ENCODE peak calls at places on chromosome 18, in ten cellular contexts. G is activated CD4-positive, CD25-positive, alpha-beta regulatory T cell; Y is activated T-cell treated with anti-CD3 and anti-CD28 coated beads for 48 hours; V is ovary; B is occipital lobe; H is neural crest cell; N is iPS-NIHi11; U is pancreas; L is GM20000; R is left cardiac atrium. P is an unnamed sample.

GRCh38 chr18:11923454-11923853 is 15.3 kb upstream of the MPPE1 start:
- DNase-seq in B (no peak), R (no peak), H (no peak), N (no peak), L (no peak), V (no peak), Y (no peak), G (no peak), U (no peak), P (no peak)

GRCh38 chr18:61334491-61334850 is 1.2 kb downstream of the CDH20 start:
- DNase-seq in H (no peak), R (no peak), G (no peak), U (no peak), Y (no peak), V (no peak), L (peak; percentile 13), N (peak; percentile 30), B (peak; percentile 52), P (no peak)

GRCh38 chr18:75341267-75341666 is 86.2 kb downstream of the SMIM21 start:
- DNase-seq in V (no peak), U (no peak), H (no peak), Y (no peak), N (peak; percentile 48), R (no peak), G (no peak), B (no peak), L (no peak), P (no peak)

GRCh38 chr18:8623549-8624106 is 14.4 kb downstream of the RAB12 start:
- DNase-seq in Y (no peak), B (no peak), G (no peak), V (no peak), N (no peak), R (peak; percentile 33), U (no peak), H (no peak), L (no peak), P (no peak)

GRCh38 chr18:44895176-44895798 is 214.6 kb downstream of the SETBP1 start:
- DNase-seq in L (peak; percentile 30), H (no peak), U (peak; percentile 40), V (no peak), N (no peak), B (no peak), G (no peak), Y (no peak), R (peak; percentile 31), P (no peak)

GRCh38 chr18:35715139-35715538 is 133.6 kb downstream of the GALNT1 start:
- DNase-seq in L (no peak), G (no peak), R (no peak), B (no peak), V (no peak), N (no peak), U (no peak), Y (no peak), H (no peak), P (no peak)

GRCh38 chr18:48913201-48913600 is 37.6 kb downstream of the SMAD7 start:
- DNase-seq in V (no peak), N (no peak), R (peak; percentile 23), U (no peak), G (peak; percentile 4), H (no peak), L (no peak), Y (no peak), B (no peak), P (no peak)

GRCh38 chr18:54957987-54958386 is 1.3 kb downstream of the CCDC68 start:
- DNase-seq in H (no peak), U (no peak), B (no peak), N (no peak), Y (no peak), R (no peak), V (peak; percentile 59), L (no peak), G (no peak), P (no peak)

GRCh38 chr18:23281626-23282436 is 146.5 kb downstream of the CABLES1 start:
- DNase-seq in G (no peak), U (no peak), B (no peak), N (no peak), L (no peak), R (no peak), V (no peak), Y (no peak), H (no peak), P (peak; percentile 35)

GRCh38 chr18:22172594-22173049 is 3.2 kb downstream of the GATA6 start:
- DNase-seq in Y (no peak), B (no peak), V (no peak), L (no peak), H (no peak), R (no peak), N (no peak), G (no peak), U (no peak), P (no peak)

GRCh38 chr18:9137168-9138066 is 836 bp downstream of the ANKRD12 start:
- DNase-seq in V (peak; percentile 61), L (peak; percentile 90), G (peak; percentile 57), B (no peak), R (peak; percentile 76), N (peak; percentile 86), H (peak; percentile 46), Y (peak; percentile 70), U (peak; percentile 74), P (peak; percentile 22)

GRCh38 chr18:44079602-44080001 is 601.1 kb upstream of the SETBP1 start:
- DNase-seq in G (no peak), H (no peak), V (no peak), Y (no peak), B (no peak), L (no peak), U (no peak), R (no peak), N (no peak), P (no peak)

GRCh38 chr18:9418047-9418690 is 57.1 kb upstream of the RALBP1 start:
- DNase-seq in B (no peak), G (no peak), N (no peak), V (no peak), Y (no peak), H (no peak), U (no peak), R (no peak), L (no peak), P (no peak)

GRCh38 chr18:2572144-2572682 is 856 bp downstream of the NDC80 start:
- DNase-seq in Y (no peak), R (no peak), L (no peak), V (no peak), H (no peak), G (no peak), U (no peak), B (no peak), N (no peak), P (no peak)

GRCh38 chr18:32469190-32469611 is 1.5 kb downstream of the GAREM1 start:
- DNase-seq in H (no peak), B (peak; percentile 29), L (peak; percentile 26), V (peak; percentile 15), G (no peak), R (peak; percentile 25), N (peak; percentile 15), U (peak; percentile 69), Y (no peak), P (peak; percentile 19)

GRCh38 chr18:8684577-8684976 is 20.8 kb upstream of the MTCL1 start:
- DNase-seq in V (no peak), N (no peak), R (no peak), Y (no peak), U (no peak), L (no peak), G (no peak), H (no peak), B (no peak), P (no peak)

GRCh38 chr18:12838178-12838634 is 45.8 kb downstream of the PTPN2 start:
- DNase-seq in R (peak; percentile 42), V (peak; percentile 15), U (peak; percentile 79), G (no peak), Y (no peak), B (no peak), N (peak; percentile 47), H (no peak), L (no peak), P (no peak)

GRCh38 chr18:3461704-3462103 is 11.7 kb downstream of the TGIF1 start:
- DNase-seq in G (no peak), V (no peak), U (no peak), B (no peak), H (no peak), N (no peak), Y (no peak), R (no peak), L (no peak), P (no peak)

GRCh38 chr18:26717123-26717522 is 148.4 kb downstream of the AQP4 start:
- DNase-seq in H (no peak), G (no peak), U (no peak), B (no peak), Y (no peak), N (no peak), V (no peak), R (no peak), L (no peak), P (no peak)

GRCh38 chr18:28027755-28028154 is 149.2 kb downstream of the CDH2 start:
- DNase-seq in Y (no peak), B (no peak), V (no peak), R (no peak), G (no peak), U (no peak), H (no peak), L (no peak), N (no peak), P (no peak)

GRCh38 chr18:57630759-57631660 is 9.4 kb upstream of the NARS1 start:
- DNase-seq in G (no peak), N (no peak), U (no peak), Y (no peak), L (peak; percentile 71), B (no peak), V (no peak), R (no peak), H (no peak), P (no peak)

GRCh38 chr18:26516964-26517363 is 31.4 kb downstream of the KCTD1 start:
- DNase-seq in Y (no peak), N (no peak), R (no peak), L (no peak), G (no peak), U (no peak), B (no peak), V (peak; percentile 12), H (no peak), P (no peak)

GRCh38 chr18:57141208-57142129 is 5.4 kb upstream of the BOD1L2 start:
- DNase-seq in U (peak; percentile 91), V (no peak), B (no peak), N (peak; percentile 28), H (no peak), L (no peak), Y (no peak), R (peak; percentile 29), G (no peak), P (no peak)

GRCh38 chr18:10965104-10965503 is 184.3 kb downstream of the PIEZO2 start:
- DNase-seq in R (no peak), H (no peak), B (no peak), V (no peak), G (no peak), Y (no peak), N (no peak), L (no peak), U (no peak), P (no peak)

GRCh38 chr18:39675358-39675757 is 2109.8 kb upstream of the CELF4 start:
- DNase-seq in N (peak; percentile 11), U (no peak), V (no peak), H (no peak), Y (no peak), G (no peak), B (no peak), R (no peak), L (no peak), P (no peak)

GRCh38 chr18:46748466-46748865 is 8.4 kb downstream of the ST8SIA5 start:
- DNase-seq in N (no peak), L (no peak), V (no peak), Y (no peak), G (no peak), B (no peak), R (no peak), U (no peak), H (no peak), P (no peak)

GRCh38 chr18:2978626-2979025 is 34.3 kb downstream of the LPIN2 start:
- DNase-seq in V (peak; percentile 55), N (no peak), L (no peak), U (no peak), G (no peak), Y (no peak), R (no peak), B (no peak), H (no peak), P (no peak)

GRCh38 chr18:8960740-8961657 is 141.5 kb upstream of the NDUFV2 start:
- DNase-seq in U (no peak), L (no peak), B (no peak), G (no peak), Y (no peak), R (no peak), H (no peak), V (no peak), N (no peak), P (no peak)